ENCODE peak calls at places on chromosome 17, in six cellular contexts. Y is IMR-90, V is HCT116, X is A549, G is Calu3, L is chondrocyte. K is an unnamed sample.

GRCh38 chr17:7147772-7148171 is 31.4 kb downstream of the ASGR1 start:
- DNase-seq in Y (no peak), L (no peak), X (no peak), G (no peak), V (no peak), K (no peak)

GRCh38 chr17:17812211-17813054 is 24.4 kb downstream of the SREBF1 start:
- DNase-seq in L (no peak), X (peak), G (peak), Y (peak), V (no peak), K (no peak)

GRCh38 chr17:28227278-28228108 is 91.5 kb upstream of the TMEM97 start:
- DNase-seq in X (peak), V (peak), Y (no peak), G (peak), L (no peak), K (peak)

GRCh38 chr17:996554-997344 is at the start of gene TIMM22:
- DNase-seq in G (peak), X (peak), V (peak), L (no peak), Y (peak), K (peak)

GRCh38 chr17:37148171-37148570 is 199.4 kb downstream of the AATF start:
- DNase-seq in V (no peak), L (no peak), G (no peak), Y (no peak), X (no peak), K (no peak)

GRCh38 chr17:8243827-8244226 is 4.0 kb downstream of the CTC1 start:
- DNase-seq in X (no peak), Y (no peak), L (no peak), G (no peak), V (no peak), K (no peak)

GRCh38 chr17:4261452-4261851 is 2.3 kb downstream of the ANKFY1 start:
- DNase-seq in V (no peak), L (no peak), Y (no peak), G (no peak), X (no peak), K (no peak)

GRCh38 chr17:8354196-8354595 is 14.6 kb downstream of the ODF4 start:
- DNase-seq in V (no peak), Y (no peak), X (no peak), L (no peak), G (no peak), K (no peak)

GRCh38 chr17:44543213-44543904 is 13.9 kb upstream of the FZD2 start:
- DNase-seq in Y (peak), X (peak), G (peak), L (no peak), V (no peak), K (peak)

GRCh38 chr17:58335779-58336455 is 7.3 kb upstream of the TSPOAP1 start:
- DNase-seq in X (no peak), G (no peak), Y (no peak), V (no peak), L (no peak), K (no peak)

GRCh38 chr17:34125921-34126320 is 129.2 kb upstream of the CCL2 start:
- DNase-seq in V (no peak), L (no peak), Y (no peak), G (no peak), X (no peak), K (no peak)

GRCh38 chr17:81442791-81443190 is 47.5 kb downstream of the BAHCC1 start:
- DNase-seq in V (no peak), X (no peak), Y (no peak), G (no peak), L (no peak), K (no peak)

GRCh38 chr17:9053406-9053805 is 32.1 kb downstream of the NTN1 start:
- DNase-seq in X (no peak), G (no peak), Y (no peak), V (no peak), L (no peak), K (no peak)

GRCh38 chr17:40542562-40543411 is 22.5 kb downstream of the CCR7 start:
- DNase-seq in G (no peak), Y (peak), L (peak), X (peak), V (no peak), K (peak)

GRCh38 chr17:17985555-17985954 is 12.9 kb downstream of the DRC3 start:
- DNase-seq in L (no peak), Y (no peak), X (no peak), G (no peak), V (no peak), K (no peak)

GRCh38 chr17:44930667-44931066 is 15.4 kb upstream of the GFAP start:
- DNase-seq in Y (no peak), L (peak), V (no peak), X (no peak), G (no peak), K (no peak)

GRCh38 chr17:50035421-50035879 is 20.5 kb upstream of the ITGA3 start:
- DNase-seq in L (peak), Y (no peak), G (no peak), V (no peak), X (no peak), K (no peak)

GRCh38 chr17:75153854-75154194 is 488 bp downstream of the JPT1 start:
- DNase-seq in L (peak), Y (no peak), V (no peak), G (no peak), X (no peak), K (no peak)

GRCh38 chr17:32755045-32755805 is 121.7 kb downstream of the MYO1D start:
- DNase-seq in V (peak), Y (peak), G (no peak), X (peak), L (no peak), K (peak)
- TF ChIP-seq CTCF in V (peak), Y (peak), G (peak), X (peak), L (peak), K (peak)

DNA sequence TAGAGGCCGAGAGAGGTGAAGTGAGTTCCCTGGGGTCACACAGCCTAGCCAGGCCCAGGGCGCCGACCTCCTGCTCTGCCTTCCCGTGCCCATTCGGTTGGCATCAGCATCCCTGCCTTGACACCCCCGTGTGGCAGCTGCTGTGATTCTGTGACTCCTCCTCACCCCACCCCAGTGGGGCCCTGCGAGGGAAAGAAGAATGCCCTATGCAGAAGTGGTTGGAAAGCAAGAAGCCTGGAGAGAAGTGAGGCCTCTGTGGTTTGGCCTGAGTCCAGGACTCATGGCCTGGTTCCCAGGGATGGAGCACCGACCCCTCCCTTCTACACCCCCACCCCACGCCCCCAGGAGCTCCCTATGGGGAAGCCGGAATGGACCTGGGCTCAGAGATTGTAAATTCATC is 296.2 kb downstream of the SEC14L1 start:
- DNase-seq in V (no peak), X (no peak), Y (peak), G (no peak), L (no peak), K (peak)
- TF ChIP-seq CTCF in V (no peak), X (no peak), Y (no peak), G (no peak), L (peak), K (peak)

GRCh38 chr17:72719582-72720493 is 372.6 kb downstream of the SLC39A11 start:
- DNase-seq in G (no peak), X (no peak), Y (peak), L (no peak), V (no peak), K (peak)
- TF ChIP-seq CTCF in G (no peak), X (no peak), Y (no peak), L (no peak), V (no peak), K (no peak)

GRCh38 chr17:39012725-39013124 is 45.5 kb upstream of the FBXO47 start:
- DNase-seq in Y (no peak), V (no peak), X (no peak), G (no peak), L (no peak), K (no peak)
- TF ChIP-seq CTCF in Y (no peak), V (no peak), X (no peak), G (no peak), L (no peak), K (no peak)

GRCh38 chr17:78524870-78525510 is 52.2 kb downstream of the DNAH17 start:
- DNase-seq in G (no peak), Y (no peak), L (peak), X (no peak), V (no peak), K (no peak)
- TF ChIP-seq CTCF in G (no peak), Y (no peak), L (no peak), X (no peak), V (no peak), K (no peak)

GRCh38 chr17:2053380-2054261 is 1.3 kb upstream of the HIC1 start:
- DNase-seq in G (peak), V (no peak), L (no peak), Y (peak), X (peak), K (no peak)
- TF ChIP-seq CTCF in G (peak), V (no peak), L (peak), Y (peak), X (peak), K (peak)

DNA sequence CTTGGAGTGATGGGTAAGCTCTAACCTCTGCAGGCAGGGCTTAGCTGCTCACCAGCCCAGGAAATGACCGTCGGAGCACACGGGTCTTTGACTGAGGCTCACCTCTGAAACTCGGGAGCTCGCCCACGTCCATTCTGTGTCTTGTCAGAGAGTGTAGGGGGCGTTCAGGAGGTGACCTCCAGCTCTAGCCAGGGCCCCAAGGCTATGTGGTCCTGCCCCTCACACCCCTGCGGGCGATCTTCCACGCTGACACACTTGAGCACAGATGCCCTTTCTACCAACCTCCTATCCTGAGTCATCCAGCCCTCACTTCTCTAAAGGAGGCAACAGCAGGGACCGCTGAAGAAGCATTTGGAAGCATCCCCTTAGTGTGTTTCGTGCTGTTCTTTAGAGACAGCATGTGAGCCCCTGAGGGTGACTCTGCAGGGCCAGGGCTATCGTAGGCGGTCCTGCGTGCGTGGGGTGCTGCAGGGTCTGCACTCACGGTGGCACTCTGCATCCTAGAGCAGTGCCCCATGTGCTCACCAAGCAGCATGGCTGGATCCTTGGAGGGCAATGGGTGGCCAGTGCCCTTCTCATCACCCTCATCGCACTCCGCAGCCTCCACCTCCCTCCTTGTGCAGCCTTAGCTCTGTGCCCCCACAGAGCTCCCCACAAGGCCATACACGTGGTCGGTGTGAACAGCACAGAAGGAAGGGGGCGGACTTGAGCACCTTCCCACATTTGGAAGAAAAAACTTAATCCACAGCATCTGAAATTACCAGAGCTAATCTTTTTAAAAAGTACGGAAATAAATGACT is 33.8 kb downstream of the SLC47A1 start:
- DNase-seq in V (no peak), L (no peak), Y (no peak), G (no peak), X (no peak), K (no peak)
- TF ChIP-seq CTCF in V (no peak), L (no peak), Y (no peak), G (no peak), X (no peak), K (no peak)

K was measured in brain microvascular endothelial cell.